ENCODE peak calls at places on chromosomes 5 and 9, in ten cellular contexts. N is non-pigmented ciliary epithelial cell; K is stimulated activated CD4-positive, alpha-beta T cell treated with anti-CD3 and anti-CD28 coated beads, TNF-alpha, amount 100 ng/mL, for 1 hour; D is T-helper 2 cell; P is T47D; Q is HT-29; O is lung; R is KBM-7; M is A549; W is left cardiac atrium. A is an unnamed sample.

GRCh38 chr9:7560669-7561305 is 238.8 kb downstream of the DMAC1 start:
- DNase-seq in W (no peak), R (no peak), D (no peak), K (no peak), Q (no peak), O (no peak), P (no peak), M (no peak), N (no peak), A (no peak)

GRCh38 chr9:94985649-94986048 is 259.1 kb downstream of the AOPEP start:
- DNase-seq in N (no peak), M (no peak), K (no peak), O (no peak), R (no peak), P (no peak), W (no peak), Q (no peak), D (no peak), A (no peak)

GRCh38 chr5:160448886-160449285 is 27.2 kb downstream of the PTTG1 start:
- DNase-seq in R (no peak), K (no peak), N (no peak), W (no peak), O (no peak), D (no peak), P (no peak), Q (no peak), M (no peak), A (no peak)

GRCh38 chr5:37723147-37723961 is 116.5 kb downstream of the GDNF start:
- DNase-seq in D (no peak), N (no peak), P (peak), M (peak), O (no peak), K (no peak), Q (peak), W (no peak), R (peak), A (no peak)

GRCh38 chr9:127566351-127567001 is 45.6 kb upstream of the STXBP1 start:
- DNase-seq in Q (peak), K (no peak), N (no peak), R (no peak), M (no peak), O (peak), W (no peak), D (no peak), P (peak), A (no peak)

GRCh38 chr9:109791003-109791677 is 11.1 kb downstream of the PALM2AKAP2 start:
- DNase-seq in D (no peak), R (no peak), Q (no peak), P (no peak), W (no peak), N (no peak), M (no peak), O (no peak), K (no peak), A (no peak)

GRCh38 chr9:124293712-124294504 is 36.2 kb downstream of the NEK6 start:
- DNase-seq in O (no peak), K (no peak), W (no peak), M (no peak), D (no peak), R (no peak), Q (no peak), P (no peak), N (no peak), A (no peak)

GRCh38 chr9:128546504-128546903 is 5.9 kb upstream of the SPTAN1 start:
- DNase-seq in Q (no peak), W (no peak), K (no peak), O (no peak), D (no peak), N (no peak), M (no peak), P (no peak), R (no peak), A (no peak)

GRCh38 chr5:136424835-136425694 is 59.7 kb upstream of the TRPC7 start:
- DNase-seq in Q (peak), W (peak), D (no peak), M (peak), R (peak), P (peak), N (peak), O (peak), K (no peak), A (peak)

GRCh38 chr5:158534203-158534602 is 565.5 kb downstream of the EBF1 start:
- DNase-seq in K (no peak), O (no peak), Q (no peak), R (no peak), N (no peak), P (peak), W (no peak), D (no peak), M (no peak), A (no peak)

A was measured in HFF-Myc.